ENCODE peak calls at places on chromosome 16, in six cellular contexts. K is caudate nucleus, A is renal cortical epithelial cell, E is kidney glomerular epithelial cell, O is ovary, N is anterior cingulate cortex. D is an unnamed sample.

GRCh38 chr16:83402160-83402794 is 405.5 kb upstream of the HSBP1 start:
- DNase-seq in K (no peak), A (peak; percentile 17), O (no peak), N (no peak), E (no peak), D (no peak)

GRCh38 chr16:27335349-27336052 is 21.7 kb downstream of the IL4R start:
- DNase-seq in A (no peak), O (no peak), N (no peak), K (no peak), E (no peak), D (no peak)

GRCh38 chr16:46658925-46659324 is 30.1 kb downstream of the VPS35 start:
- DNase-seq in K (no peak), E (no peak), O (no peak), N (no peak), A (no peak), D (no peak)

GRCh38 chr16:81515721-81516120 is 71.1 kb downstream of the CMIP start:
- DNase-seq in E (no peak), A (no peak), K (no peak), O (no peak), N (no peak), D (no peak)

GRCh38 chr16:49130397-49130796 is 151.2 kb downstream of the CBLN1 start:
- DNase-seq in O (no peak), E (no peak), K (no peak), A (no peak), N (no peak), D (no peak)

GRCh38 chr16:50495673-50496072 is 52.5 kb upstream of the NKD1 start:
- DNase-seq in E (no peak), O (no peak), N (no peak), K (no peak), A (no peak), D (no peak)

GRCh38 chr16:51989637-51990230 is 557.2 kb downstream of the TOX3 start:
- DNase-seq in K (no peak), O (no peak), N (no peak), A (peak; percentile 13), E (no peak), D (no peak)

GRCh38 chr16:70604407-70605283 is 41.7 kb upstream of the IL34 start:
- DNase-seq in A (no peak), E (no peak), O (no peak), N (no peak), K (no peak), D (no peak)

GRCh38 chr16:10165643-10166042 is 16.6 kb downstream of the GRIN2A start:
- DNase-seq in K (no peak), E (no peak), O (no peak), A (no peak), N (no peak), D (no peak)

GRCh38 chr16:58661199-58661830 is 23.3 kb downstream of the SLC38A7 start:
- DNase-seq in A (peak; percentile 87), K (peak; percentile 10), E (peak; percentile 90), O (no peak), N (no peak), D (peak; percentile 4)

GRCh38 chr16:84689126-84689525 is 10.7 kb upstream of the USP10 start:
- DNase-seq in A (peak; percentile 41), K (no peak), O (no peak), N (no peak), E (peak; percentile 53), D (no peak)

GRCh38 chr16:14486520-14487303 is 143.3 kb downstream of the PARN start:
- DNase-seq in O (peak; percentile 92), K (peak; percentile 77), E (peak; percentile 88), A (peak; percentile 98), N (peak; percentile 65), D (peak; percentile 70)

GRCh38 chr16:50721549-50722409 is 20.1 kb upstream of the CYLD start:
- DNase-seq in K (no peak), O (no peak), E (peak; percentile 30), N (no peak), A (peak; percentile 38), D (no peak)

GRCh38 chr16:4847774-4848587 is 700 bp downstream of the UBN1 start:
- DNase-seq in A (peak; percentile 65), O (peak; percentile 65), E (peak; percentile 74), K (no peak), N (no peak), D (peak; percentile 6)

GRCh38 chr16:66115373-66115772 is 251.1 kb upstream of the CDH5 start:
- DNase-seq in O (no peak), N (no peak), E (no peak), K (no peak), A (no peak), D (no peak)

GRCh38 chr16:80552277-80552676 is 11.5 kb downstream of the DYNLRB2 start:
- DNase-seq in E (no peak), N (no peak), O (no peak), K (no peak), A (no peak), D (no peak)

GRCh38 chr16:74201561-74201960 is 95.1 kb upstream of the PSMD7 start:
- DNase-seq in K (no peak), N (no peak), E (no peak), O (no peak), A (no peak), D (no peak)

GRCh38 chr16:29663020-29663828 is at the start of gene SPN:
- DNase-seq in O (no peak), N (no peak), K (no peak), A (no peak), E (no peak), D (no peak)

GRCh38 chr16:24858219-24859041 is 12.7 kb downstream of the SLC5A11 start:
- DNase-seq in N (no peak), K (peak; percentile 5), E (peak; percentile 21), O (peak; percentile 60), A (peak; percentile 35), D (no peak)

GRCh38 chr16:11276143-11276879 is at the start of gene PRM2:
- DNase-seq in N (no peak), E (no peak), O (no peak), A (no peak), K (no peak), D (no peak)

GRCh38 chr16:46783800-46784199 is 35.7 kb upstream of the MYLK3 start:
- DNase-seq in N (no peak), A (no peak), K (no peak), E (no peak), O (no peak), D (no peak)

GRCh38 chr16:734208-734980 is 6.4 kb downstream of the CIAO3 start:
- DNase-seq in A (no peak), O (no peak), N (no peak), K (peak; percentile 71), E (no peak), D (no peak)

GRCh38 chr16:24944206-24944605 is 71.0 kb downstream of the ARHGAP17 start:
- DNase-seq in A (no peak), K (no peak), N (no peak), E (no peak), O (no peak), D (no peak)

GRCh38 chr16:28992496-28992895 is 7.6 kb downstream of the LAT start:
- DNase-seq in K (no peak), N (no peak), E (no peak), O (no peak), A (no peak), D (no peak)

GRCh38 chr16:12025926-12026325 is 49.4 kb downstream of the SNX29 start:
- DNase-seq in O (no peak), A (no peak), E (no peak), N (no peak), K (no peak), D (no peak)

GRCh38 chr16:83019963-83020362 is 393.2 kb downstream of the CDH13 start:
- DNase-seq in O (no peak), K (no peak), N (no peak), A (no peak), E (no peak), D (no peak)